ENCODE peak calls at places on chromosomes 12 and 14, in eight cellular contexts. Q is ovary, D is SW480, N is sciatic nerve, I is psoas muscle, A is fibroblast of mammary gland, U is CMK, E is WTC11. F is an unnamed sample.

GRCh38 chr14:103518416-103519042 is 4.1 kb downstream of the CKB start:
- DNase-seq in E (peak), N (peak), A (peak), U (no peak), D (no peak), I (peak), Q (peak), F (peak)

GRCh38 chr12:40063424-40063823 is 42.5 kb downstream of the SLC2A13 start:
- DNase-seq in A (peak), U (no peak), D (no peak), N (no peak), Q (no peak), I (no peak), E (no peak), F (no peak)

GRCh38 chr12:112809684-112810083 is 18.1 kb downstream of the RPH3A start:
- DNase-seq in I (no peak), Q (no peak), E (no peak), A (no peak), N (no peak), U (no peak), D (no peak), F (no peak)

GRCh38 chr14:102610968-102611811 is 18.7 kb downstream of the RCOR1 start:
- DNase-seq in N (no peak), Q (no peak), I (no peak), D (no peak), U (no peak), A (no peak), E (no peak), F (no peak)

GRCh38 chr12:104331376-104331775 is 27.8 kb downstream of the EID3 start:
- DNase-seq in E (no peak), I (no peak), N (no peak), A (no peak), D (no peak), Q (no peak), U (no peak), F (no peak)

GRCh38 chr14:73143003-73143402 is 6.7 kb downstream of the PSEN1 start:
- DNase-seq in Q (no peak), A (no peak), D (no peak), I (no peak), E (no peak), N (no peak), U (no peak), F (no peak)

GRCh38 chr12:93784339-93785086 is 107.3 kb downstream of the CRADD start:
- DNase-seq in I (peak), A (peak), D (peak), U (no peak), Q (peak), E (no peak), N (no peak), F (peak)

GRCh38 chr14:75418779-75419768 is 8.7 kb upstream of the JDP2 start:
- DNase-seq in D (peak), I (no peak), U (peak), A (no peak), N (no peak), E (peak), Q (no peak), F (peak)

GRCh38 chr12:117362391-117362790 is 965 bp upstream of the NOS1 start:
- DNase-seq in U (no peak), I (no peak), N (no peak), A (no peak), D (no peak), Q (no peak), E (no peak), F (no peak)

GRCh38 chr14:68144051-68144681 is 324.6 kb downstream of the RAD51B start:
- DNase-seq in D (no peak), I (peak), U (no peak), A (peak), N (no peak), E (no peak), Q (no peak), F (no peak)

GRCh38 chr14:73795974-73796373 is 55.7 kb upstream of the PTGR2 start:
- DNase-seq in U (no peak), D (peak), E (no peak), Q (no peak), I (no peak), A (peak), N (no peak), F (peak)

GRCh38 chr12:76641961-76642360 is 82.4 kb upstream of the OSBPL8 start:
- DNase-seq in A (no peak), E (no peak), I (no peak), U (no peak), N (no peak), Q (no peak), D (no peak), F (no peak)

GRCh38 chr12:106978035-106978800 is 8.7 kb downstream of the MTERF2 start:
- DNase-seq in I (peak), A (peak), U (no peak), E (no peak), N (peak), D (no peak), Q (peak), F (no peak)

GRCh38 chr14:38716871-38717270 is 386.2 kb downstream of the SEC23A start:
- DNase-seq in U (no peak), Q (no peak), E (no peak), A (no peak), N (no peak), I (no peak), D (no peak), F (no peak)

GRCh38 chr12:45458238-45458637 is 242.3 kb downstream of the ANO6 start:
- DNase-seq in U (no peak), A (peak), N (no peak), D (no peak), Q (no peak), I (no peak), E (no peak), F (no peak)

GRCh38 chr14:29529418-29529817 is 398.2 kb downstream of the PRKD1 start:
- DNase-seq in A (peak), I (no peak), Q (no peak), D (no peak), N (no peak), E (no peak), U (no peak), F (peak)

GRCh38 chr12:14514154-14514842 is 53.4 kb downstream of the PLBD1 start:
- DNase-seq in E (no peak), I (no peak), D (peak), Q (no peak), A (peak), U (no peak), N (no peak), F (peak)

GRCh38 chr14:85187521-85187920 is 342.4 kb upstream of the FLRT2 start:
- DNase-seq in E (no peak), D (no peak), N (no peak), Q (no peak), A (no peak), U (no peak), I (no peak), F (no peak)

GRCh38 chr14:29175706-29176105 is 409.1 kb downstream of the FOXG1 start:
- DNase-seq in Q (no peak), E (no peak), U (no peak), D (no peak), A (no peak), I (no peak), N (no peak), F (no peak)

GRCh38 chr12:19719650-19720049 is 280.4 kb downstream of the AEBP2 start:
- DNase-seq in U (no peak), N (no peak), I (no peak), A (no peak), Q (no peak), D (no peak), E (no peak), F (no peak)

GRCh38 chr14:29928342-29928640 is 644 bp upstream of the PRKD1 start:
- DNase-seq in Q (no peak), I (no peak), U (no peak), D (no peak), N (no peak), A (no peak), E (peak), F (no peak)

GRCh38 chr14:89466939-89467338 is 49.9 kb upstream of the FOXN3 start:
- DNase-seq in I (peak), A (no peak), D (no peak), U (no peak), E (no peak), N (no peak), Q (no peak), F (no peak)

GRCh38 chr12:123546281-123546680 is 12.8 kb upstream of the RILPL1 start:
- DNase-seq in I (no peak), N (no peak), A (no peak), D (no peak), U (no peak), Q (no peak), E (no peak), F (no peak)

GRCh38 chr12:15707516-15708199 is 81.5 kb downstream of the EPS8 start:
- DNase-seq in Q (no peak), A (no peak), U (no peak), D (no peak), N (no peak), E (no peak), I (no peak), F (no peak)

GRCh38 chr12:124916370-124917134 is 2.1 kb upstream of the UBC start:
- DNase-seq in N (peak), Q (no peak), E (no peak), D (peak), U (no peak), A (peak), I (peak), F (peak)

GRCh38 chr12:28933864-28934527 is 215.1 kb upstream of the FAR2 start:
- DNase-seq in E (no peak), N (no peak), D (no peak), I (no peak), Q (no peak), U (no peak), A (no peak), F (no peak)

GRCh38 chr12:106248849-106249371 is 1.1 kb upstream of the CKAP4 start:
- DNase-seq in I (no peak), E (no peak), U (no peak), N (no peak), A (peak), D (no peak), Q (no peak), F (no peak)

GRCh38 chr12:54371328-54372112 is 7.2 kb upstream of the GPR84 start:
- DNase-seq in N (peak), Q (peak), I (peak), A (no peak), U (no peak), E (no peak), D (no peak), F (no peak)

GRCh38 chr12:73902270-73902669 is 635.4 kb upstream of the ATXN7L3B start:
- DNase-seq in Q (no peak), U (no peak), D (no peak), N (no peak), I (no peak), E (no peak), A (no peak), F (peak)

GRCh38 chr12:11431486-11431885 is 36.1 kb upstream of the PRB2 start:
- DNase-seq in N (no peak), D (peak), A (no peak), E (no peak), Q (no peak), I (no peak), U (no peak), F (no peak)

GRCh38 chr12:132945806-132946506 is 10.2 kb downstream of the ZNF605 start:
- DNase-seq in N (no peak), E (no peak), A (no peak), U (no peak), Q (no peak), I (no peak), D (no peak), F (no peak)

GRCh38 chr14:32469388-32470160 is 140.5 kb downstream of the AKAP6 start:
- DNase-seq in E (no peak), D (peak), Q (no peak), U (no peak), N (no peak), I (no peak), A (peak), F (peak)

GRCh38 chr12:34625116-34625515 is 602.8 kb downstream of the ALG10 start:
- DNase-seq in D (peak), U (no peak), I (no peak), Q (no peak), E (no peak), N (no peak), A (peak), F (peak)

GRCh38 chr12:130870442-130871285 is 1.2 kb upstream of the RAN start:
- DNase-seq in U (no peak), E (peak), A (peak), D (peak), I (peak), N (peak), Q (peak), F (peak)

GRCh38 chr12:112584266-112584722 is 165.5 kb downstream of the PTPN11 start:
- DNase-seq in I (no peak), E (peak), U (peak), N (no peak), D (peak), Q (no peak), A (no peak), F (no peak)

F was measured in ACHN.